ENCODE peak calls at places on chromosomes 1 and 21, in nine cellular contexts. S is epithelial cell of esophagus, J is astrocyte of the cerebellum, Z is AG04450, C is HFF-Myc, U is pancreas, T is kidney epithelial cell, G is AG04449, N is adrenal gland. D is an unnamed sample.

GRCh38 chr1:205777994-205778393 is 2.7 kb upstream of the RAB29 start:
- DNase-seq in Z (no peak), S (no peak), J (no peak), G (no peak), N (no peak), T (no peak), U (no peak), C (no peak), D (no peak)

GRCh38 chr1:159781992-159782391 is 1.2 kb downstream of the DUSP23 start:
- DNase-seq in Z (no peak), N (no peak), S (no peak), U (peak), G (no peak), J (no peak), T (no peak), C (no peak), D (no peak)

GRCh38 chr1:8017495-8018310 is 8.4 kb downstream of the ERRFI1 start:
- DNase-seq in J (no peak), N (peak), G (no peak), T (no peak), S (peak), C (no peak), U (peak), Z (no peak), D (peak)

GRCh38 chr21:28793043-28793442 is 199.6 kb downstream of the LTN1 start:
- DNase-seq in G (no peak), U (no peak), Z (no peak), C (no peak), N (no peak), J (peak), S (no peak), T (no peak), D (peak)

GRCh38 chr1:45299981-45300668 is 26.6 kb upstream of the HPDL start:
- DNase-seq in J (peak), C (peak), Z (peak), N (peak), T (peak), S (peak), U (peak), G (no peak), D (peak)

GRCh38 chr1:8520483-8520966 is 202.6 kb downstream of the SLC45A1 start:
- DNase-seq in Z (no peak), G (no peak), T (no peak), U (no peak), N (no peak), C (no peak), J (peak), S (no peak), D (peak)

GRCh38 chr1:118773656-118774055 is 214.5 kb downstream of the TBX15 start:
- DNase-seq in G (no peak), J (no peak), C (no peak), U (no peak), S (peak), N (no peak), T (no peak), Z (no peak), D (peak)

GRCh38 chr1:211639500-211640361 is 35.7 kb downstream of the NEK2 start:
- DNase-seq in Z (peak), J (peak), U (no peak), G (peak), S (peak), N (no peak), C (peak), T (peak), D (peak)

GRCh38 chr1:25780318-25781129 is 19.5 kb upstream of the SELENON start:
- DNase-seq in U (no peak), J (no peak), S (peak), Z (no peak), G (no peak), N (no peak), T (no peak), C (peak), D (no peak)

GRCh38 chr1:18100493-18101063 is 7.0 kb upstream of the IGSF21 start:
- DNase-seq in S (peak), N (peak), Z (peak), T (no peak), C (peak), G (no peak), J (peak), U (peak), D (peak)

GRCh38 chr1:166695115-166695514 is 144.2 kb upstream of the POGK start:
- DNase-seq in U (no peak), Z (no peak), S (no peak), T (no peak), G (no peak), C (no peak), N (no peak), J (no peak), D (no peak)

GRCh38 chr21:28754127-28754611 is 238.5 kb downstream of the LTN1 start:
- DNase-seq in U (no peak), T (no peak), N (peak), Z (peak), C (peak), G (no peak), J (peak), S (no peak), D (peak)

GRCh38 chr21:32991299-32991850 is 34.4 kb upstream of the OLIG2 start:
- DNase-seq in U (no peak), N (no peak), Z (no peak), T (no peak), S (no peak), C (no peak), G (no peak), J (no peak), D (no peak)

GRCh38 chr1:158295791-158296190 is 6.1 kb downstream of the CD1C start:
- DNase-seq in S (no peak), T (no peak), J (no peak), U (no peak), Z (no peak), C (no peak), N (no peak), G (no peak), D (no peak)

GRCh38 chr1:196438324-196438723 is 169.9 kb downstream of the KCNT2 start:
- DNase-seq in G (no peak), N (no peak), J (no peak), C (no peak), Z (no peak), T (peak), S (no peak), U (no peak), D (no peak)

GRCh38 chr1:43975249-43975961 is 645 bp downstream of the ATP6V0B start:
- DNase-seq in G (no peak), C (no peak), Z (no peak), U (peak), J (no peak), S (peak), T (no peak), N (peak), D (no peak)

GRCh38 chr1:151098126-151098525 is 27.6 kb downstream of the GABPB2 start:
- DNase-seq in T (no peak), C (no peak), N (no peak), S (no peak), U (no peak), J (no peak), Z (no peak), G (no peak), D (no peak)

GRCh38 chr1:2532485-2533160 is 2.6 kb upstream of the HES5 start:
- DNase-seq in Z (no peak), S (no peak), U (no peak), G (no peak), C (no peak), N (no peak), T (no peak), J (no peak), D (no peak)

GRCh38 chr1:241817331-241817792 is 30.6 kb upstream of the EXO1 start:
- DNase-seq in S (peak), G (peak), Z (peak), C (no peak), T (no peak), U (no peak), N (no peak), J (peak), D (peak)

GRCh38 chr1:182842265-182842664 is 3.1 kb downstream of the DHX9 start:
- DNase-seq in Z (no peak), U (no peak), T (no peak), N (no peak), S (no peak), G (no peak), J (no peak), C (no peak), D (no peak)

GRCh38 chr1:150971583-150972416 is 2.8 kb downstream of the CERS2 start:
- DNase-seq in T (no peak), N (peak), S (no peak), C (no peak), U (no peak), Z (no peak), G (no peak), J (no peak), D (no peak)

GRCh38 chr1:175192630-175193338 is at the start of gene KIAA0040:
- DNase-seq in S (peak), T (no peak), Z (no peak), J (no peak), U (peak), G (no peak), C (no peak), N (peak), D (peak)

GRCh38 chr21:41923641-41924342 is 30.0 kb downstream of the C2CD2 start:
- DNase-seq in G (no peak), J (no peak), Z (no peak), N (peak), U (no peak), C (no peak), S (no peak), T (no peak), D (peak)

GRCh38 chr1:229364216-229365065 is 21.6 kb upstream of the CCSAP start:
- DNase-seq in J (no peak), S (no peak), T (no peak), C (no peak), N (no peak), U (no peak), Z (no peak), G (no peak), D (no peak)

GRCh38 chr1:87528754-87529517 is 200.3 kb downstream of the LMO4 start:
- DNase-seq in T (no peak), C (no peak), S (no peak), U (no peak), N (no peak), Z (no peak), G (no peak), J (no peak), D (no peak)

GRCh38 chr1:226444901-226445300 is 37.0 kb upstream of the PARP1 start:
- DNase-seq in U (no peak), J (no peak), Z (no peak), C (no peak), N (no peak), G (no peak), T (no peak), S (no peak), D (no peak)

GRCh38 chr1:176552217-176552974 is 89.4 kb downstream of the PAPPA2 start:
- DNase-seq in U (no peak), G (no peak), J (no peak), N (no peak), S (no peak), Z (no peak), C (no peak), T (no peak), D (no peak)

GRCh38 chr1:10676987-10677386 is 119.5 kb downstream of the CASZ1 start:
- DNase-seq in N (no peak), G (no peak), C (no peak), T (no peak), U (no peak), J (no peak), Z (no peak), S (no peak), D (no peak)

GRCh38 chr1:67648582-67649326 is 36.2 kb upstream of the GADD45A start:
- DNase-seq in C (no peak), S (no peak), N (no peak), U (no peak), J (no peak), T (no peak), G (no peak), Z (no peak), D (no peak)

GRCh38 chr1:110542730-110543129 is 23.8 kb upstream of the KCNA10 start:
- DNase-seq in T (no peak), S (peak), C (peak), Z (no peak), J (peak), N (peak), U (no peak), G (no peak), D (peak)

GRCh38 chr21:15682977-15683376 is 46.8 kb upstream of the USP25 start:
- DNase-seq in S (peak), U (no peak), J (no peak), Z (no peak), T (no peak), C (no peak), G (no peak), N (no peak), D (peak)

GRCh38 chr1:210347112-210347511 is 18.4 kb downstream of the HHAT start:
- DNase-seq in T (no peak), G (no peak), J (no peak), C (no peak), S (peak), Z (no peak), U (no peak), N (no peak), D (peak)

GRCh38 chr1:34115233-34115632 is 49.8 kb downstream of the CSMD2 start:
- DNase-seq in J (no peak), U (no peak), G (no peak), T (no peak), Z (no peak), C (no peak), S (no peak), N (no peak), D (no peak)

GRCh38 chr1:107979088-107979487 is 14.1 kb upstream of the VAV3 start:
- DNase-seq in S (no peak), U (no peak), Z (no peak), C (no peak), T (no peak), N (no peak), G (no peak), J (no peak), D (no peak)
- TF ChIP-seq CTCF in S (no peak), U (no peak), Z (no peak), C (no peak), T (no peak), N (no peak), G (no peak), J (no peak), D (no peak)

GRCh38 chr1:69120828-69121227 is 446.9 kb upstream of the LRRC7 start:
- DNase-seq in T (no peak), Z (no peak), J (no peak), S (no peak), U (no peak), N (no peak), C (no peak), G (no peak), D (no peak)
- H3K4me3 ChIP-seq in T (no peak), Z (no peak), J (no peak), S (no peak), U (no peak), N (no peak), C (no peak), G (no peak), D (no peak)

DNA sequence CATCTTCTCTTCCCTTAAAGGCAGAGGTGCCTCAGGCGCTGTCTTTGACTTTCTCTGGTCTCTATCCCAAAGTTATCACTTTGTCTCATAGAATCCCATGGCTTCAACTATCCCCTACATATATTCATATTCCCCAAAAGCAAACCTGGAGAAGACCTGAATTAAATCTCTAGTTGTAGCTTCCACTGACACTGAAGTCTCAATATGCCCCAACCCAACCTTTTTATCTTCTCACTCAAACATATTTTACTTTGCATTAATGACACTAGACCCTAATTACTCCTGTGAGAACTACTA is 354.5 kb upstream of the DUSP10 start:
- DNase-seq in J (no peak), G (no peak), N (no peak), T (no peak), C (no peak), S (no peak), U (no peak), Z (no peak), D (no peak)
- TF ChIP-seq CTCF in J (no peak), G (no peak), N (no peak), T (no peak), C (no peak), S (no peak), U (no peak), Z (no peak), D (no peak)

DNA sequence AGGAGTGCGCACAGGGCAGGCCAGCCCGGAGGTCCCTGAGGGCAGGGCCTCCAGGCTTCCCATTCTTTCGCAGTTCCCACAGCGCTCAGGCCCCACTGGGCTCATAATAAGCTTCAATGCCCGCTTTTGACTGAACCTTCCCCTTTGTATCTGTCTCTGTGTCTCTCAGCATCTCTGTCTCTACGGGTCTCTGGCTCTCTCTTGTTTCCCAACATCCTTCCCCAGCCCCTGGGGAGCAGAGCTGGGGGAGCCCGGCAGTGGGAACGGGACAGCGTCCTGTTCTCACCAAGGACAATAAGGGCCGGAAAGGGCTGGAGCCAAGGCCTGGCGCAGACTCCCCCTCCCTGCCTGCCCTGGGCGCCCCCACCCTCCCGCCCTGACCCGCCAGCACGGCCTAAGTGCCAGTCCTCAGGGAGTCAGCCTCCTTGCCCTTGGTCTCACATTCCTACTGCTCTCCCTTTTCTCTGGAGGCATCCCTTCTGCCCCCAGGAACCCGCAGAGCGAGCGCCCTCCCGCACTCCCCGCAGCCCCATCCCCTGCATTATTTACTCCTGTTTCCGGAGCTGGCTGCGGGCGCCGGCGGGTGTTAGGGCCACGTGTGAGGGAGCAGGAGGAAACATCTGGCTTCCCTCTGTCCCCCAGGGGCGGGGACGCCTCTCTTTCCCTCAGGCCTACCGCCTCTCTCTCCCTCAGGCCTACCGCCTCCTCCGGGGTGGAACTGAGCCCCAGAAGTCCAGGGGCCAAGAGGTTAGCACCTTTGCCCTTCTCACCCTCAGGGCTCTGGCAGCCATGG is 6.5 kb downstream of the KRTCAP2 start:
- DNase-seq in T (no peak), U (no peak), G (no peak), Z (no peak), J (no peak), N (peak), S (no peak), C (no peak), D (no peak)
- H3K4me3 ChIP-seq in T (no peak), U (no peak), G (no peak), Z (no peak), J (no peak), N (no peak), S (no peak), C (no peak), D (no peak)

GRCh38 chr1:147581459-147581858 is 40.2 kb downstream of the BCL9 start:
- DNase-seq in J (no peak), N (no peak), S (no peak), C (no peak), Z (no peak), U (no peak), G (no peak), T (no peak), D (no peak)

GRCh38 chr1:147585640-147586383 is 44.5 kb downstream of the BCL9 start:
- DNase-seq in T (no peak), J (no peak), S (no peak), N (peak), G (no peak), Z (no peak), U (no peak), C (no peak), D (no peak)

GRCh38 chr1:147591246-147591891 is 50.1 kb downstream of the BCL9 start:
- DNase-seq in G (no peak), N (no peak), U (no peak), S (no peak), J (no peak), C (no peak), T (no peak), Z (no peak), D (no peak)

GRCh38 chr1:147591993-147592392 is 50.7 kb downstream of the BCL9 start:
- DNase-seq in N (peak), S (no peak), U (no peak), Z (no peak), C (no peak), G (no peak), J (no peak), T (no peak), D (no peak)

DNA sequence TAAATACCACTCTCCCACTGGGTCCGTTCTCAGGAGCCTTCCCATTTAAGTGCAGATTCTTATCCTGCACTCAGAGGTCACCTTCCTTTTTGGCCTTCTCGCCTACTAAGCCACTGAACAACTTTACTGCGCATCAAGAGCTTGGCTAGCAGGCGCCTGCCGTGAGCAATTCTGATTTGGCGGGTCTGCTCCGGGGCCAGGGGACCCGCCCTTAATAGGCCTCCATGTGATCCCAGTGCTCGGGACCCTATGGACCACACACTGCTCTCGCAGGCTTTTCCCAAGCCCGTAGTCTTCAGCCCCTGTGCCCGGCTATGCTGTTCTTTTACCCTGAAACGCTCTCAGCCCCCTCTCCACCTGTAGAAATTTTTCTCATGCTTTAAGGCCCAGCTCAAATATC is 45.1 kb downstream of the BCL9 start:
- DNase-seq in N (no peak), U (no peak), J (no peak), C (no peak), Z (no peak), S (no peak), T (no peak), G (no peak), D (no peak)
- TF ChIP-seq CTCF in N (no peak), U (no peak), J (no peak), C (no peak), Z (no peak), S (no peak), T (no peak), G (no peak), D (no peak)

DNA sequence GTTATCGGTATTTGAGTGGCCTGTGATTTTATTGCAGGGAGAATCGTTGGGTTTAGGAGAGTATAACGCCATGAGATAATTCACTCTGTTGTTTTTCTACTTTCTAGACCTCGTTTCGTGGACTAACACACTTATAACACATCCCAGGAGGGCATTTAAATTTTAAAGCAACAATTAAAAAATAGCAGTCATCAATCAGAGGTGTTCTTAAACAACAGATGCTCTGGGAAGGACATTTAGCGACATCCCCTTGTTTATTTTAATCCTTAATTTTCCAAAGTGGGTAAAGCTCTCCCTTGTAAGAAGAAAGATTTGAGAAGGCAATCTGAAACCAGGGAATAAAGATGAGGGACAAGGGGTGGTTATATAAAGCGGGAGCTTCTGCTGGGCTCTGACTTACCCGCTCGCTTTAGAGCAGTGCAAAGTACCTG is 4.9 kb downstream of the PBX1 start:
- DNase-seq in N (no peak), G (no peak), C (no peak), Z (no peak), U (no peak), T (no peak), J (no peak), S (no peak), D (peak)
- H3K4me3 ChIP-seq in N (no peak), G (no peak), C (peak), Z (peak), U (peak), T (no peak), J (peak), S (peak), D (peak)

DNA sequence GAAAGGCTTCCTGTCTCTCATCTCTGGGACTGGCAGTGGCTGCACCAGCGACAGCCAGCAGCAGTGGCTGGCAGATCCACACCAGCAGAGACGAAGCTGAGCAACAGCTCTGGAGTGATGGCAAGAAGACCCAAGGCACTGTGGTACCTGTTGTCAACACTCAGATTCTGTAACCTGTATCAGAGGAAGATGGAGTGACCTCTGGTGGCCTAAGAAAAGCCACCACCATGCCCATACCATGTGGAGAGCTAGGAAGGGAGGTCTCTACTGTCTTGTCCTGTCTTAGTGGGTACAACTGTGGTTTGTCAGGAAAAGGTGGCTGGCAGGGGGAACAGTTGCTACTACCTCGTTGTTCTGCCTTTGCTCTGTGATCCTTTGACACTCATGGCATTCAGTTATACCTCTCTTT is 22.5 kb upstream of the RHBDL2 start:
- DNase-seq in U (no peak), Z (no peak), S (no peak), T (no peak), G (no peak), C (no peak), J (no peak), N (no peak), D (no peak)
- TF ChIP-seq CTCF in U (no peak), Z (no peak), S (peak), T (no peak), G (no peak), C (no peak), J (no peak), N (no peak), D (no peak)